ENCODE peak calls at places on chromosomes 12 and 14, in five cellular contexts. F, X, D, O and V are unnamed samples.

GRCh38 chr14:58788655-58789054 is 150.9 kb downstream of the DACT1 start:
- DNase-seq in F (no peak), X (no peak), D (no peak), O (no peak), V (no peak)

GRCh38 chr12:79927772-79928474 is 7.0 kb downstream of the PPP1R12A start:
- DNase-seq in F (no peak), X (no peak), D (no peak), O (no peak), V (no peak)

GRCh38 chr12:131555197-131555820 is 155.6 kb upstream of the SFSWAP start:
- DNase-seq in F (no peak), X (no peak), D (peak; percentile 19), O (no peak), V (no peak)

GRCh38 chr14:52348796-52349195 is 34.7 kb downstream of the PTGER2 start:
- DNase-seq in F (no peak), X (no peak), D (no peak), O (no peak), V (no peak)

GRCh38 chr14:52253503-52253902 is 14.0 kb upstream of the PTGDR start:
- DNase-seq in F (no peak), X (no peak), D (no peak), O (no peak), V (no peak)

GRCh38 chr12:57342207-57342691 is 88.6 kb downstream of the R3HDM2 start:
- DNase-seq in F (no peak), X (peak; percentile 14), D (peak; percentile 6), O (peak; percentile 36), V (no peak)

GRCh38 chr12:104219361-104219892 is 3.8 kb downstream of the TXNRD1 start:
- DNase-seq in F (no peak), X (no peak), D (no peak), O (no peak), V (peak; percentile 94)

GRCh38 chr12:26870491-26871419 is 37.8 kb upstream of the ITPR2 start:
- DNase-seq in F (no peak), X (peak; percentile 36), D (no peak), O (no peak), V (peak; percentile 38)

GRCh38 chr14:72744416-72745120 is 149.3 kb downstream of the DPF3 start:
- DNase-seq in F (no peak), X (no peak), D (no peak), O (no peak), V (no peak)